ENCODE peak calls at places on chromosomes 6 and 20, in four cellular contexts. I, K, B and F are unnamed samples.

GRCh38 chr6:106579281-106579680 is 50.0 kb downstream of the RTN4IP1 start:
- DNase-seq in B (no peak), I (no peak), K (no peak), F (no peak)

GRCh38 chr20:48698507-48699267 is 129.1 kb downstream of the PREX1 start:
- DNase-seq in B (no peak), I (peak; percentile 56), K (no peak), F (no peak)

GRCh38 chr6:150610584-150610983 is 10.9 kb downstream of the PLEKHG1 start:
- DNase-seq in I (no peak), B (no peak), K (no peak), F (no peak)

GRCh38 chr20:23227976-23228375 is 122.6 kb upstream of the NXT1 start:
- DNase-seq in K (peak; percentile 28), I (no peak), B (no peak), F (no peak)

GRCh38 chr6:12962529-12962928 is 246.0 kb downstream of the PHACTR1 start:
- DNase-seq in B (no peak), I (no peak), K (no peak), F (no peak)

GRCh38 chr20:1301031-1301529 is 27.9 kb downstream of the SDCBP2 start:
- DNase-seq in I (peak; percentile 60), K (no peak), B (no peak), F (peak; percentile 18)

GRCh38 chr6:84492246-84493135 is 265.0 kb upstream of the CEP162 start:
- DNase-seq in K (no peak), I (no peak), B (no peak), F (no peak)

GRCh38 chr20:40286991-40287531 is 402.0 kb downstream of the MAFB start:
- DNase-seq in K (no peak), B (no peak), I (no peak), F (no peak)

GRCh38 chr20:63889241-63890200 is 5.4 kb upstream of the DNAJC5 start:
- DNase-seq in I (no peak), B (no peak), K (no peak), F (no peak)

GRCh38 chr20:51634257-51634656 is 91.7 kb upstream of the NFATC2 start:
- DNase-seq in K (no peak), B (no peak), I (no peak), F (no peak)

GRCh38 chr6:31156647-31157046 is 955 bp downstream of the CCHCR1 start:
- DNase-seq in I (no peak), K (no peak), B (no peak), F (no peak)
- TF ChIP-seq FOSL1 in I (no peak), K (no peak), B (no peak), F (no peak)

DNA sequence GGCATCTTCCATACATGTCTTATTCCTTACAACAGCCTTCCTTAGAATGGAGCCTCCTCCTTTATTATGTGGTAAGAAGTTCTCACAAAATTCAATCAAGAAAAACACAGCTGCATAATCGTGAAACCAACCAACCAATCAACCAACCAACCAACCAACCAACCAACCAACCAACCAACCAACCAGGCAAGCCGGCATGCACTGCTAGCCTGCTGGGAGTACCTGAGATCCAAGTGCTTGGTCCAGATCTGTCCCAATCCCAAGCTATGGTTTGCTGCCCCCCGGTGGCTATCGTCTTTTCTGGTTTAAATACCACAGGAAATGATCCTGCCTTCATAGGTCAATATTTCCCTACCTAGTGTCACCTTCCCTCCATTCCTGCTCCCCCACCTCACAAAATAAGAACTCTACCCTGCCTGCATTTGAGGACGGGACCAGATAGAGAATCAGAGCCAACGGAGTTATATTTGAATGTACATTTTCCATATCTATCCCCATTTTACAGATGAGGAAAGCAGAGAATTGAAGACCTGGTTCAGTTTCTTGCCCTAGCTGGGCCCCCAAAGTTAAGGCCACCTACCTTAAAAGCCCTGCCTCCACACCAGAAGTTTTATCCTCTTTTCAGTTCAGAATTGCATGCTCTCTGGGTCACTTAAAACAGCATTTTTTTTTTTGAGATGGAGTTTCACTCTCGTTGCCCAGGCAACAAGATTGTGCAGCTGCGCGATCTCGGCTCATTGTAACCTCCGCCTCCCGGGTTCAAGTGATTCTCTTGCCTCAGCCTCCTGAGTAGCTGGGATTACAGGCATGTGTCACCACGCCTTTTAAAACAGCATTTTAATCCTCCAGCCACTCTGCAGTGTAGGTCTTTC is 27.1 kb downstream of the RAB44 start:
- DNase-seq in K (peak; percentile 77), B (peak; percentile 49), I (peak; percentile 80), F (peak; percentile 78)
- TF ChIP-seq CEBPB in K (no peak), B (no peak), I (no peak), F (no peak)

GRCh38 chr6:31529329-31530150 is 778 bp downstream of the MCCD1 start:
- DNase-seq in B (no peak), I (no peak), K (peak; percentile 79), F (no peak)
- H3K27ac ChIP-seq in B (no peak overlapping the region), I (peak overlapping the region; percentile 11), K (peak overlapping the region; percentile 68), F (no peak overlapping the region)

GRCh38 chr6:140438346-140438735 is 1063.9 kb upstream of the CITED2 start:
- DNase-seq in B (no peak), I (no peak), K (no peak), F (no peak)

GRCh38 chr6:140436023-140436811 is 1061.8 kb upstream of the CITED2 start:
- DNase-seq in B (no peak), K (no peak), I (no peak), F (no peak)

GRCh38 chr6:140437619-140438345 is 1063.3 kb upstream of the CITED2 start:
- DNase-seq in K (no peak), I (no peak), B (no peak), F (no peak)

GRCh38 chr6:140433072-140433471 is 1058.6 kb upstream of the CITED2 start:
- DNase-seq in I (no peak), K (no peak), B (no peak), F (no peak)

GRCh38 chr6:140434761-140435160 is 1060.3 kb upstream of the CITED2 start:
- DNase-seq in K (no peak), I (no peak), B (no peak), F (no peak)
- TF ChIP-seq FOSL1 in K (no peak), I (no peak), B (no peak), F (no peak)